ENCODE peak calls at places on chromosomes 7 and 10, in eight cellular contexts. One of them, this sample, is unnamed. For H3K4me1, the result is how much of the 10 kb centered on the place peaks cover.

GRCh38 chr10:132146941-132147915 is 39.5 kb upstream of the DPYSL4 start:
- DNase-seq in K562: no peak
- DNase-seq in kidney: peak
- DNase-seq in IMR-90: no peak
- DNase-seq in right lobe of liver: peak
- DNase-seq in spleen: peak
- DNase-seq in breast epithelium: no peak
- DNase-seq in GM23338: no peak
- DNase-seq in this sample: no peak

GRCh38 chr10:91220954-91221696 is 662 bp downstream of the PCGF5 start:
- DNase-seq in GM23338: peak
- DNase-seq in IMR-90: peak
- DNase-seq in spleen: no peak
- DNase-seq in breast epithelium: no peak
- DNase-seq in right lobe of liver: no peak
- DNase-seq in K562: peak
- DNase-seq in kidney: no peak
- DNase-seq in this sample: peak

GRCh38 chr7:55307123-55307916 is 57.8 kb upstream of the LANCL2 start:
- DNase-seq in spleen: no peak
- DNase-seq in IMR-90: peak
- DNase-seq in K562: no peak
- DNase-seq in GM23338: peak
- DNase-seq in right lobe of liver: no peak
- DNase-seq in breast epithelium: no peak
- DNase-seq in kidney: no peak
- DNase-seq in this sample: no peak

GRCh38 chr10:45410807-45411606 is 37.0 kb downstream of the ALOX5 start:
- DNase-seq in IMR-90: no peak
- DNase-seq in breast epithelium: no peak
- DNase-seq in spleen: no peak
- DNase-seq in K562: no peak
- DNase-seq in GM23338: no peak
- DNase-seq in kidney: no peak
- DNase-seq in right lobe of liver: no peak
- DNase-seq in this sample: no peak

GRCh38 chr10:102310356-102311024 is 65.2 kb downstream of the GBF1 start:
- DNase-seq in IMR-90: peak
- DNase-seq in breast epithelium: no peak
- DNase-seq in kidney: no peak
- DNase-seq in K562: no peak
- DNase-seq in spleen: no peak
- DNase-seq in GM23338: peak
- DNase-seq in right lobe of liver: no peak
- DNase-seq in this sample: no peak

GRCh38 chr10:110919349-110919931 is at the start of gene SHOC2:
- DNase-seq in kidney: peak
- DNase-seq in GM23338: peak
- DNase-seq in right lobe of liver: peak
- DNase-seq in IMR-90: no peak
- DNase-seq in breast epithelium: peak
- DNase-seq in spleen: peak
- DNase-seq in K562: peak
- DNase-seq in this sample: peak

GRCh38 chr10:44071479-44071878 is 313.4 kb downstream of the CXCL12 start:
- DNase-seq in right lobe of liver: no peak
- DNase-seq in spleen: no peak
- DNase-seq in kidney: no peak
- DNase-seq in IMR-90: peak
- DNase-seq in K562: no peak
- DNase-seq in GM23338: no peak
- DNase-seq in breast epithelium: no peak
- DNase-seq in this sample: no peak

GRCh38 chr7:133275441-133276105 is 22.7 kb downstream of the EXOC4 start:
- DNase-seq in breast epithelium: no peak
- DNase-seq in spleen: no peak
- DNase-seq in GM23338: no peak
- DNase-seq in kidney: no peak
- DNase-seq in K562: no peak
- DNase-seq in IMR-90: no peak
- DNase-seq in right lobe of liver: no peak
- DNase-seq in this sample: no peak

GRCh38 chr10:28728396-28728795 is 51.1 kb downstream of the BAMBI start:
- DNase-seq in breast epithelium: no peak
- DNase-seq in right lobe of liver: no peak
- DNase-seq in K562: no peak
- DNase-seq in spleen: no peak
- DNase-seq in kidney: no peak
- DNase-seq in IMR-90: no peak
- DNase-seq in GM23338: no peak
- DNase-seq in this sample: no peak

GRCh38 chr7:157337316-157338149 is 729 bp downstream of the DNAJB6 start:
- DNase-seq in right lobe of liver: peak
- DNase-seq in kidney: peak
- DNase-seq in GM23338: no peak
- DNase-seq in IMR-90: peak
- DNase-seq in K562: peak
- DNase-seq in breast epithelium: peak
- DNase-seq in spleen: peak
- DNase-seq in this sample: peak

GRCh38 chr7:142833174-142834027 is 21.5 kb upstream of the EPHB6 start:
- DNase-seq in right lobe of liver: no peak
- DNase-seq in GM23338: no peak
- DNase-seq in K562: peak
- DNase-seq in spleen: no peak
- DNase-seq in breast epithelium: no peak
- DNase-seq in kidney: no peak
- DNase-seq in IMR-90: no peak
- DNase-seq in this sample: no peak

GRCh38 chr7:100122067-100122466 is 2.6 kb downstream of the CNPY4 start:
- DNase-seq in right lobe of liver: no peak
- DNase-seq in kidney: no peak
- DNase-seq in K562: no peak
- DNase-seq in IMR-90: no peak
- DNase-seq in GM23338: no peak
- DNase-seq in breast epithelium: peak
- DNase-seq in spleen: no peak
- DNase-seq in this sample: no peak

GRCh38 chr10:12062754-12063482 is 5.8 kb upstream of the DHTKD1 start:
- DNase-seq in kidney: no peak
- DNase-seq in GM23338: no peak
- DNase-seq in IMR-90: no peak
- DNase-seq in right lobe of liver: no peak
- DNase-seq in spleen: peak
- DNase-seq in breast epithelium: no peak
- DNase-seq in K562: no peak
- DNase-seq in this sample: no peak

GRCh38 chr7:1667566-1668485 is 2.3 kb upstream of the ELFN1 start:
- DNase-seq in kidney: peak
- DNase-seq in IMR-90: no peak
- DNase-seq in right lobe of liver: peak
- DNase-seq in GM23338: peak
- DNase-seq in breast epithelium: peak
- DNase-seq in K562: peak
- DNase-seq in spleen: peak
- DNase-seq in this sample: peak

GRCh38 chr7:1665721-1666250 is 4.3 kb upstream of the ELFN1 start:
- DNase-seq in spleen: peak
- DNase-seq in K562: peak
- DNase-seq in breast epithelium: peak
- DNase-seq in GM23338: peak
- DNase-seq in right lobe of liver: peak
- DNase-seq in kidney: peak
- DNase-seq in IMR-90: peak
- DNase-seq in this sample: peak

GRCh38 chr7:1666251-1666778 is 3.8 kb upstream of the ELFN1 start:
- DNase-seq in spleen: peak
- DNase-seq in right lobe of liver: peak
- DNase-seq in GM23338: peak
- DNase-seq in K562: no peak
- DNase-seq in IMR-90: no peak
- DNase-seq in kidney: peak
- DNase-seq in breast epithelium: peak
- DNase-seq in this sample: no peak

GRCh38 chr7:1668486-1668931 is 1.6 kb upstream of the ELFN1 start:
- DNase-seq in GM23338: peak
- DNase-seq in K562: no peak
- DNase-seq in breast epithelium: peak
- DNase-seq in right lobe of liver: peak
- DNase-seq in spleen: peak
- DNase-seq in IMR-90: no peak
- DNase-seq in kidney: no peak
- DNase-seq in this sample: peak

GRCh38 chr7:1666779-1667565 is 3.1 kb upstream of the ELFN1 start:
- DNase-seq in breast epithelium: peak
- DNase-seq in kidney: peak
- DNase-seq in IMR-90: no peak
- DNase-seq in K562: no peak
- DNase-seq in GM23338: peak
- DNase-seq in right lobe of liver: peak
- DNase-seq in spleen: peak
- DNase-seq in this sample: peak
- H3K4me3 ChIP-seq in breast epithelium: peak
- H3K4me3 ChIP-seq in kidney: peak
- H3K4me3 ChIP-seq in IMR-90: peak
- H3K4me3 ChIP-seq in K562: no peak
- H3K4me3 ChIP-seq in GM23338: peak
- H3K4me3 ChIP-seq in right lobe of liver: peak
- H3K4me3 ChIP-seq in spleen: peak
- H3K4me3 ChIP-seq in this sample: no peak

DNA sequence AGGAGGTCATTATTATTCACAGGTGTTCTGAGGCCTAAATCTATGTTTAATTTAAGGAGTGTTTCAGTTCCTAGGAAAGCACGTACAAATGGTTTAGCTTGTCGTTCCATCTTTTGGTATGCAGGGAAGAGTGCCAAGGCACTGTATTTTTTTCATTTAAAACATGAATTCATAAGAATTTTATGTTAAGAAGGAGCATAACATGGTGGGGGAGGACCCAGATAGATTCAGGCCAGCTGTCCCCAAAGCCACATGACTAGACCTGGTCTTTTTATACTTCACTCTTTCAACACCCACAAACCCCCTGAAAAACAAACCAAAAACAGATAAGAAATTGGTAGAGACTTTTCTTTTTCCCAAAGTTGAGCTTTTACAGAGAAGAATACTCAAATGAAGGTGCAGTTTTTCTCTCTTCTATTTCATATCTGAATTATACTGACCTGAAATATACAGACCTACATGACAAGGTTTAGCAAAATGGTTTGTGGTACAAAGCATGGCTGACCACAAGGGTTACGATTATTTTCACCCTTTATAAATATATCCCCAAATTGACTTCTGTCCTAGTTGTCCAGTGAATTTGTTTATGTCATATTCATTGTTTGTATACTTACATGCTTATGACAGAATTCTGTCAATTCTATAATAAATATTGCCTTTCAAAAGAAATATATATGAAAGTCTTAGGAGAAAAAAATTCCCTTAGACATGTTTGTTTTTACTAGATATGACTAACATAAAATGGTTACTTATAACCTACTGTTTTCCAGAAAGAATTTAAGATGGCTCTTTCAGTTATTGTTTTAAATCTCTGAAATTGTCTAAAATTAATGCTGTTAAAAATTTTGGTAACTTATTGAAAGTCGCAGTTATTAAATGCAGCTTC is 71.4 kb downstream of the AP3M1 start:
- DNase-seq in right lobe of liver: no peak
- DNase-seq in IMR-90: peak
- DNase-seq in spleen: no peak
- DNase-seq in K562: no peak
- DNase-seq in breast epithelium: no peak
- DNase-seq in kidney: no peak
- DNase-seq in GM23338: no peak
- DNase-seq in this sample: no peak
- H3K4me1 ChIP-seq in right lobe of liver: under half
- H3K4me1 ChIP-seq in IMR-90: under half
- H3K4me1 ChIP-seq in spleen: under half
- H3K4me1 ChIP-seq in K562: under half
- H3K4me1 ChIP-seq in breast epithelium: under half
- H3K4me1 ChIP-seq in kidney: under half
- H3K4me1 ChIP-seq in GM23338: half or more
- H3K4me1 ChIP-seq in this sample: under half

DNA sequence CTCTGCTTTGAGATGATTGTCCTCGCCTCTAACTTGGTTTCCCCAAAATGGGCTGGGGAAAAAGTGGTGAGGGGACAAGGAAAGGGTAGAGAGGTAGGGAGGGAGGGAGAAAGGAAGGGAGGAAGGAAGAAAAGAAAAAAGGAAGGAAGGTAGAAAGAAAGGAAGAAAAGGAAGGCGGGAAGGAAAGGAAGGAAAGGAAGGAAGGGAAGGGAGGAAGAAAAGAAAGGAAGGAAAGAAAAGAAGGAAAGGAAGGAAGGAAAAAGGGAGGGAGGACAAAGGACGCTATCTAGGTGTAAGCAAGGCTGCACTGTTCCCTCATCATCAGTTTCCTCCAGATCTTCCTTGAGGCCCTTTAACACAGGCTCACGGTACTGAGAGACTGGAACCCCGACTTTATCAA is 2.2 kb downstream of the GNA12 start:
- DNase-seq in spleen: no peak
- DNase-seq in GM23338: no peak
- DNase-seq in right lobe of liver: no peak
- DNase-seq in breast epithelium: no peak
- DNase-seq in kidney: no peak
- DNase-seq in K562: no peak
- DNase-seq in IMR-90: no peak
- DNase-seq in this sample: no peak
- H3K4me3 ChIP-seq in spleen: no peak
- H3K4me3 ChIP-seq in GM23338: peak
- H3K4me3 ChIP-seq in right lobe of liver: no peak
- H3K4me3 ChIP-seq in breast epithelium: no peak
- H3K4me3 ChIP-seq in kidney: no peak
- H3K4me3 ChIP-seq in K562: no peak
- H3K4me3 ChIP-seq in IMR-90: no peak
- H3K4me3 ChIP-seq in this sample: no peak

GRCh38 chr10:72227826-72228225 is 11.8 kb upstream of the ASCC1 start:
- DNase-seq in kidney: no peak
- DNase-seq in K562: no peak
- DNase-seq in breast epithelium: no peak
- DNase-seq in spleen: no peak
- DNase-seq in right lobe of liver: no peak
- DNase-seq in IMR-90: no peak
- DNase-seq in GM23338: no peak
- DNase-seq in this sample: peak

GRCh38 chr10:72234560-72235095 is 18.6 kb upstream of the ASCC1 start:
- DNase-seq in IMR-90: no peak
- DNase-seq in spleen: no peak
- DNase-seq in breast epithelium: no peak
- DNase-seq in kidney: no peak
- DNase-seq in GM23338: no peak
- DNase-seq in K562: no peak
- DNase-seq in right lobe of liver: no peak
- DNase-seq in this sample: no peak

GRCh38 chr10:72228318-72228751 is 12.3 kb upstream of the ASCC1 start:
- DNase-seq in right lobe of liver: no peak
- DNase-seq in K562: no peak
- DNase-seq in IMR-90: no peak
- DNase-seq in kidney: no peak
- DNase-seq in GM23338: no peak
- DNase-seq in spleen: no peak
- DNase-seq in breast epithelium: no peak
- DNase-seq in this sample: no peak

GRCh38 chr10:72226418-72227027 is 10.4 kb upstream of the ASCC1 start:
- DNase-seq in kidney: no peak
- DNase-seq in GM23338: no peak
- DNase-seq in breast epithelium: no peak
- DNase-seq in IMR-90: no peak
- DNase-seq in right lobe of liver: no peak
- DNase-seq in K562: no peak
- DNase-seq in spleen: no peak
- DNase-seq in this sample: no peak

GRCh38 chr10:72229261-72230251 is 13.5 kb upstream of the ASCC1 start:
- DNase-seq in right lobe of liver: no peak
- DNase-seq in K562: no peak
- DNase-seq in IMR-90: peak
- DNase-seq in breast epithelium: no peak
- DNase-seq in kidney: no peak
- DNase-seq in GM23338: no peak
- DNase-seq in spleen: no peak
- DNase-seq in this sample: no peak
- H3K4me1 ChIP-seq in right lobe of liver: under half
- H3K4me1 ChIP-seq in K562: under half
- H3K4me1 ChIP-seq in IMR-90: under half
- H3K4me1 ChIP-seq in breast epithelium: under half
- H3K4me1 ChIP-seq in kidney: under half
- H3K4me1 ChIP-seq in GM23338: under half
- H3K4me1 ChIP-seq in spleen: under half
- H3K4me1 ChIP-seq in this sample: under half

This sample was measured in mucosa of descending colon.